ENCODE peak calls at places on chromosomes 3 and 15, in five cellular contexts. U, V, E, R and L are unnamed samples.
A peak's percentile ranks its signal among the peaks of the same experiment; 100 is the strongest.

GRCh38 chr15:70504305-70504951 is 258.9 kb downstream of the UACA start:
- DNase-seq in V (no peak), U (no peak), R (no peak), E (peak; percentile 72), L (no peak)

GRCh38 chr3:70040386-70040785 is 40.9 kb downstream of the SAMMSON start:
- DNase-seq in U (no peak), V (no peak), E (no peak), R (no peak), L (no peak)

GRCh38 chr3:120071259-120071658 is 23.0 kb downstream of the GSK3B start:
- DNase-seq in V (peak; percentile 53), U (peak; percentile 33), R (no peak), E (no peak), L (no peak)

GRCh38 chr3:25589104-25589782 is 75.5 kb downstream of the TOP2B start:
- DNase-seq in R (no peak), V (no peak), U (no peak), E (no peak), L (no peak)

GRCh38 chr3:13548696-13549512 is at the start of gene FBLN2:
- DNase-seq in V (peak; percentile 82), R (no peak), E (peak; percentile 63), U (peak; percentile 71), L (no peak)

GRCh38 chr3:108486272-108486787 is 24.1 kb downstream of the MYH15 start:
- DNase-seq in U (no peak), V (no peak), E (no peak), R (no peak), L (no peak)

GRCh38 chr3:76570436-76571057 is 469.4 kb upstream of the ROBO2 start:
- DNase-seq in V (peak; percentile 54), U (no peak), R (no peak), E (no peak), L (no peak)

GRCh38 chr15:100707229-100707628 is 104.8 kb downstream of the ASB7 start:
- DNase-seq in V (no peak), U (no peak), R (no peak), E (no peak), L (peak; percentile 43)

GRCh38 chr3:160704006-160704405 is 27.0 kb downstream of the ARL14 start:
- DNase-seq in U (no peak), R (no peak), V (no peak), E (no peak), L (no peak)

GRCh38 chr3:102161362-102162006 is 273.3 kb upstream of the ZPLD1 start:
- DNase-seq in E (no peak), V (no peak), U (no peak), R (no peak), L (no peak)

GRCh38 chr3:141412936-141413354 is 44.6 kb downstream of the ZBTB38 start:
- DNase-seq in U (no peak), E (no peak), R (no peak), V (no peak), L (peak; percentile 93)

GRCh38 chr3:197428117-197428761 is 127.5 kb downstream of the BDH1 start:
- DNase-seq in R (peak; percentile 47), E (no peak), U (no peak), V (peak; percentile 30), L (peak; percentile 83)

GRCh38 chr3:63724987-63725386 is 72.5 kb downstream of the SNTN start:
- DNase-seq in R (no peak), V (peak; percentile 54), U (peak; percentile 37), E (peak; percentile 37), L (no peak)

GRCh38 chr3:149442845-149443544 is 31.5 kb upstream of the TM4SF4 start:
- DNase-seq in E (no peak), U (no peak), V (no peak), R (no peak), L (no peak)

GRCh38 chr15:90080818-90081382 is 21.4 kb downstream of the IDH2 start:
- DNase-seq in V (no peak), R (no peak), U (no peak), E (no peak), L (no peak)

GRCh38 chr3:61725851-61726333 is 164.5 kb downstream of the PTPRG start:
- DNase-seq in R (no peak), E (no peak), V (peak; percentile 52), U (no peak), L (no peak)

GRCh38 chr15:42650208-42651066 is 75.0 kb downstream of the STARD9 start:
- DNase-seq in R (peak; percentile 37), V (peak; percentile 83), E (no peak), U (peak; percentile 51), L (no peak)

GRCh38 chr3:53134631-53135232 is 4.5 kb upstream of the RFT1 start:
- DNase-seq in R (peak; percentile 59), V (peak; percentile 85), E (no peak), U (peak; percentile 88), L (no peak)

GRCh38 chr3:187709155-187709554 is 6.8 kb upstream of the RTP2 start:
- DNase-seq in U (peak; percentile 46), E (no peak), R (no peak), V (peak; percentile 53), L (no peak)

GRCh38 chr3:46607603-46608028 is 4.7 kb upstream of the FAM240A start:
- DNase-seq in V (peak; percentile 85), R (no peak), E (no peak), U (peak; percentile 77), L (no peak)

GRCh38 chr3:24128195-24129005 is 183.3 kb downstream of the NR1D2 start:
- DNase-seq in E (no peak), R (no peak), U (no peak), V (no peak), L (no peak)

GRCh38 chr15:39239562-39239961 is 341.3 kb upstream of the THBS1 start:
- DNase-seq in U (no peak), V (no peak), E (no peak), R (no peak), L (no peak)

GRCh38 chr3:31952205-31952604 is 28.9 kb downstream of the OSBPL10 start:
- DNase-seq in U (no peak), R (no peak), V (no peak), E (no peak), L (no peak)

GRCh38 chr3:99651561-99651960 is 13.2 kb downstream of the COL8A1 start:
- DNase-seq in E (peak; percentile 64), U (no peak), R (no peak), V (no peak), L (no peak)

GRCh38 chr3:184635774-184636173 is 74.2 kb downstream of the EPHB3 start:
- DNase-seq in R (no peak), V (no peak), U (no peak), E (no peak), L (no peak)

GRCh38 chr15:80743189-80743833 is 35.9 kb upstream of the CEMIP start:
- DNase-seq in R (no peak), E (no peak), U (no peak), V (no peak), L (no peak)

GRCh38 chr3:171776411-171776810 is 33.9 kb downstream of the PLD1 start:
- DNase-seq in U (no peak), V (no peak), E (no peak), R (no peak), L (no peak)

GRCh38 chr15:88740356-88740755 is 62.9 kb upstream of the ACAN start:
- DNase-seq in V (no peak), U (no peak), E (no peak), R (no peak), L (no peak)